ENCODE peak calls at places on chromosomes 4 and X, in seven cellular contexts. O is activated CD8-positive, alpha-beta T cell treated with anti-CD3 and anti-CD28 coated beads for 36 hours; I is T-helper 2 cell; J is activated CD4-positive, alpha-beta T cell treated with anti-CD3 and anti-CD28 coated beads for 24 hours; G is Kasumi-1; W is NCI-H1092 treated with DMSO at 0.1 percent for 48 hours; Y is substantia nigra. L is an unnamed sample.

GRCh38 chr4:150280081-150280950 is 202.1 kb downstream of the DCLK2 start:
- DNase-seq in O (no peak), I (no peak), J (no peak), G (peak; percentile 94), W (no peak), Y (no peak), L (no peak)

GRCh38 chr4:79652232-79652631 is 244.2 kb upstream of the GK2 start:
- DNase-seq in O (no peak), I (no peak), J (no peak), G (no peak), W (peak; percentile 20), Y (no peak), L (no peak)

GRCh38 chr4:138310498-138310897 is 68.3 kb upstream of the SLC7A11 start:
- DNase-seq in O (no peak), I (no peak), J (no peak), G (no peak), W (no peak), Y (no peak), L (no peak)

GRCh38 chr4:145177906-145178538 is 2.4 kb downstream of the OTUD4 start:
- DNase-seq in O (peak; percentile 28), I (no peak), J (no peak), G (peak; percentile 76), W (no peak), Y (no peak), L (no peak)

GRCh38 chr4:100983426-100983825 is 363.9 kb downstream of the PPP3CA start:
- DNase-seq in O (no peak), I (no peak), J (no peak), G (no peak), W (no peak), Y (no peak), L (no peak)

GRCh38 chr4:94131212-94131611 is 76.5 kb upstream of the SMARCAD1 start:
- DNase-seq in O (no peak), I (no peak), J (no peak), G (no peak), W (no peak), Y (no peak), L (no peak)

GRCh38 chrX:101195442-101196173 is 24.0 kb upstream of the DRP2 start:
- DNase-seq in O (no peak), I (no peak), J (no peak), G (no peak), W (no peak), Y (no peak), L (no peak)

GRCh38 chr4:110618091-110619000 is 4.5 kb downstream of the PITX2 start:
- DNase-seq in O (no peak), I (no peak), J (no peak), G (no peak), W (no peak), Y (no peak), L (no peak)

GRCh38 chr4:32147446-32148064 is 1427.4 kb downstream of the PCDH7 start:
- DNase-seq in O (no peak), I (no peak), J (no peak), G (no peak), W (no peak), Y (no peak), L (no peak)

GRCh38 chr4:8761824-8762205 is 109.8 kb downstream of the HMX1 start:
- DNase-seq in O (no peak), I (no peak), J (no peak), G (no peak), W (no peak), Y (no peak), L (no peak)

GRCh38 chr4:142823796-142824195 is 22.3 kb downstream of the INPP4B start:
- DNase-seq in O (no peak), I (no peak), J (no peak), G (no peak), W (no peak), Y (no peak), L (no peak)

GRCh38 chr4:86449746-86450145 is 89.9 kb upstream of the MAPK10 start:
- DNase-seq in O (no peak), I (no peak), J (no peak), G (no peak), W (no peak), Y (no peak), L (no peak)

GRCh38 chr4:37628977-37629609 is 57.1 kb downstream of the RELL1 start:
- DNase-seq in O (no peak), I (no peak), J (no peak), G (no peak), W (no peak), Y (no peak), L (no peak)

GRCh38 chr4:95508421-95508820 is 40.4 kb downstream of the UNC5C start:
- DNase-seq in O (no peak), I (no peak), J (no peak), G (no peak), W (no peak), Y (no peak), L (no peak)

GRCh38 chrX:13778916-13779315 is 38.0 kb downstream of the GPM6B start:
- DNase-seq in O (peak; percentile 9), I (no peak), J (no peak), G (peak; percentile 1), W (no peak), Y (no peak), L (no peak)

GRCh38 chr4:131304686-131305085 is 1844.4 kb upstream of the PCDH10 start:
- DNase-seq in O (no peak), I (no peak), J (no peak), G (no peak), W (no peak), Y (no peak), L (no peak)

GRCh38 chrX:148530464-148531077 is 30.2 kb downstream of the AFF2 start:
- DNase-seq in O (peak; percentile 16), I (no peak), J (no peak), G (peak; percentile 17), W (no peak), Y (no peak), L (no peak)

GRCh38 chr4:112153222-112153791 is 8.1 kb downstream of the FAM241A start:
- DNase-seq in O (peak; percentile 50), I (no peak), J (no peak), G (peak; percentile 9), W (no peak), Y (no peak), L (no peak)

L was measured in effector memory CD4-positive, alpha-beta T cell.